ENCODE peak calls at places on chromosomes 16 and 17, in seven cellular contexts. E is suprapubic skin, N is uterus, Q is stomach, X is HepG2, S is A549, C is endothelial cell of umbilical vein. B is an unnamed sample.

GRCh38 chr17:78965369-78965982 is 14.2 kb downstream of the LGALS3BP start:
- DNase-seq in S (no peak), E (no peak), C (no peak), Q (no peak), N (no peak), X (peak), B (no peak)

GRCh38 chr16:15897386-15897785 is 9.0 kb upstream of the CEP20 start:
- DNase-seq in C (no peak), N (no peak), Q (no peak), X (no peak), S (no peak), E (no peak), B (no peak)

GRCh38 chr17:80453126-80453979 is 23.1 kb downstream of the NPTX1 start:
- DNase-seq in C (no peak), X (no peak), Q (no peak), N (no peak), E (no peak), S (no peak), B (no peak)

GRCh38 chr16:85564277-85565051 is 48.7 kb upstream of the GSE1 start:
- DNase-seq in Q (no peak), E (no peak), C (no peak), N (no peak), X (no peak), S (peak), B (no peak)

GRCh38 chr16:70778901-70779309 is 22.1 kb downstream of the VAC14 start:
- DNase-seq in E (no peak), S (peak), N (peak), Q (no peak), X (peak), C (peak), B (peak)

GRCh38 chr17:41322264-41322902 is 6.9 kb upstream of the KRTAP17-1 start:
- DNase-seq in X (peak), Q (no peak), S (peak), E (no peak), C (peak), N (no peak), B (peak)

GRCh38 chr17:19513897-19514488 is 19.7 kb upstream of the SLC47A1 start:
- DNase-seq in N (peak), C (peak), E (peak), X (peak), S (peak), Q (peak), B (peak)

GRCh38 chr16:76653390-76654026 is 376.3 kb downstream of the CNTNAP4 start:
- DNase-seq in Q (no peak), S (peak), E (no peak), C (peak), N (no peak), X (peak), B (no peak)

GRCh38 chr17:68957944-68958343 is 2.8 kb upstream of the ABCA8 start:
- DNase-seq in E (no peak), C (no peak), Q (no peak), X (no peak), N (no peak), S (no peak), B (no peak)

GRCh38 chr17:82875418-82875856 is 35.6 kb upstream of the ZNF750 start:
- DNase-seq in X (peak), Q (peak), C (peak), S (no peak), N (no peak), E (peak), B (no peak)

GRCh38 chr17:77429985-77430752 is 289.4 kb downstream of the SEC14L1 start:
- DNase-seq in Q (peak), E (peak), N (peak), S (peak), X (peak), C (peak), B (peak)

GRCh38 chr17:5794881-5795486 is 210.7 kb upstream of the NLRP1 start:
- DNase-seq in X (no peak), N (no peak), Q (no peak), E (no peak), C (no peak), S (no peak), B (no peak)

GRCh38 chr16:3501783-3502400 is 1.1 kb downstream of the CLUAP1 start:
- DNase-seq in S (no peak), Q (no peak), C (no peak), N (no peak), X (no peak), E (no peak), B (no peak)

GRCh38 chr16:58128721-58129096 is 472 bp downstream of the CFAP20 start:
- DNase-seq in Q (no peak), E (no peak), N (no peak), S (no peak), C (no peak), X (no peak), B (no peak)

GRCh38 chr16:75624921-75625334 is 1.8 kb upstream of the ADAT1 start:
- DNase-seq in C (no peak), Q (no peak), X (peak), N (no peak), E (no peak), S (peak), B (no peak)

GRCh38 chr16:88667496-88667895 is 4.6 kb upstream of the MVD start:
- DNase-seq in Q (no peak), N (no peak), E (no peak), C (no peak), S (no peak), X (no peak), B (no peak)

GRCh38 chr17:37239690-37240344 is 136.0 kb upstream of the C17orf78 start:
- DNase-seq in Q (no peak), E (no peak), X (peak), C (peak), N (no peak), S (peak), B (no peak)

GRCh38 chr17:77558846-77559626 is 399.5 kb upstream of the TNRC6C start:
- DNase-seq in N (no peak), E (no peak), X (peak), S (no peak), C (no peak), Q (no peak), B (no peak)

GRCh38 chr17:19992803-19993713 is 15.4 kb upstream of the AKAP10 start:
- DNase-seq in S (peak), E (peak), C (peak), N (peak), X (peak), Q (peak), B (peak)

GRCh38 chr16:66970775-66971725 is 10.0 kb downstream of the CES3 start:
- DNase-seq in S (peak), C (no peak), Q (no peak), N (no peak), X (no peak), E (no peak), B (peak)

GRCh38 chr16:17852977-17853702 is 382.4 kb upstream of the XYLT1 start:
- DNase-seq in X (no peak), Q (no peak), E (no peak), C (no peak), S (no peak), N (no peak), B (no peak)

GRCh38 chr17:64074704-64075484 is 54.5 kb upstream of the ICAM2 start:
- DNase-seq in Q (peak), X (peak), C (no peak), S (peak), N (no peak), E (no peak), B (no peak)

GRCh38 chr17:59465949-59466307 is 99.5 kb upstream of the DHX40 start:
- DNase-seq in E (no peak), N (no peak), Q (no peak), S (no peak), X (no peak), C (no peak), B (no peak)

GRCh38 chr17:64255764-64256163 is 7.3 kb downstream of the TEX2 start:
- DNase-seq in Q (no peak), C (no peak), N (no peak), S (no peak), X (no peak), E (no peak), B (no peak)

GRCh38 chr16:64304376-64304775 is 817.5 kb downstream of the CDH11 start:
- DNase-seq in C (no peak), Q (no peak), E (no peak), S (no peak), N (no peak), X (no peak), B (no peak)

GRCh38 chr17:81707725-81708646 is 4.1 kb upstream of the SLC25A10 start:
- DNase-seq in E (no peak), S (no peak), N (no peak), X (no peak), Q (no peak), C (no peak), B (no peak)
- TF ChIP-seq POLR2A in E (no peak), S (no peak), N (no peak), X (no peak), Q (no peak), C (no peak), B (no peak)

DNA sequence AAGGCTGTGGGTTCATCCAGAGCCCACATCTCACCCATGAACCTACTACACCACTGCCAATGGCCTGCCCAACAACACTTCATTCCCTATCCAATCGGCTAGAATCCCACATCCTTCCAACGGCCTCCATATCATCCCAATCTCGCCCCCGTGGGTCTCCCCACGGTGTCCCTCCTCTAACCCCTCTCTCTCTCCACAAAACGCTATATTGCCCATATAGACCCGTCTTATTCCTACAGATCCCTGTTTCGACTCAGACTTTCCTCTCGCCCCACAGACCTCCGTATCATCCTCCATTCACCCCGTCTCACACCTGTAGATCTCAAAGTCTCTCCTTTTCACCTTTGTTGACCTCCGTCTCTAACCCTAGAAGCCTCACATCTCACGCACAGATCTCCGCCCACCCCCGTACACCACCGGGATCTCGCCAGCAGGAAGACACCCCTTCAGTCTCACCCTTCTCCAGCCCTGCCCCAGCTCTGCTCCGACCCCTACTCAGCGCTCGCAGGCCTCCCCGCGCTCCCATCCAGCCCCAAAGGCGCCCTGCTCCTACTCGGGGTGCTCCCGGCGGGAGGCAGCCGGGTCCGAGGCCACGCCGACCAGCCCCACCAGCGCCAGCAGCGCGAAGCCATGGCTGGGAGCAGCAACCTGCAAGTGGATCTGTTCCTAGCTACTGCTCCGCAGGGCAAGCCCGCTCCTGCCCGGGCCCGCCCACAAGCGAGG is at the start of gene FDXR:
- DNase-seq in E (no peak), Q (no peak), C (no peak), N (no peak), X (peak), S (no peak), B (no peak)
- TF ChIP-seq POLR2A in E (peak), Q (peak), C (peak), N (peak), X (peak), S (peak), B (peak)

GRCh38 chr16:89727406-89728120 is 6.2 kb downstream of the ZNF276 start:
- DNase-seq in N (no peak), Q (no peak), S (no peak), X (no peak), C (no peak), E (no peak), B (no peak)
- TF ChIP-seq POLR2A in N (no peak), Q (no peak), S (no peak), X (no peak), C (no peak), E (no peak), B (no peak)

DNA sequence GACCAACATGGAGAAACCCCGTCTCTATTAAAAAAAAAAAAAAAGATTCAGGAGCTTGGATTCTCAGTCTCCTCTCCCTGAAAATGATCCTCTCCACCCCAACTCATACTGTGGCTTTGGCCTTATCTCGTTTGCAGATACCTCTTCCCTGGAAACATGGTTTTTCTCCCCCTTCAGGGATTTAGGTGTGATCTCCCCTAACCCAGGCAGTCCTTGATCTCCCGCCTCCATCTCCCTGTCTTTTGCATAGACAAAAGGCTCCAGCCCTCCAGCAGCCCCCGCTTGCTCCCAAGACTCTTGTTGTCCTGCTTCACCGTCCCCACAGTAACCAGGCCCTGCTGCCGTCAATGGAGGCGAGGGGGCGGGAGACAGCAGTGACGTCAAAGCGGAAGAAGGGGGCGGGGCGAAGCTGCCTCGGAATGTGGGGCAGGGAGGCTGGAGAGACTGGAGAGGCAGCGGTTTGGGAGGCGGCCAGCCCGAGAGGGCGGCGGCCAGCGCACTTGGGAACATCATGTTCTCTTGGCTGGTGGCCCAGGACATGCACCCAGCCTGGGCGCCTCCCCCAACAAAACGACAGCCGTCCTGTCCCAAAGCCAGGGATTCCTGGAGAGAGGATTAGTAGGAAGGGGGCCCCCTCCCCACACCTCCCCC is 1.9 kb upstream of the PER1 start:
- DNase-seq in E (peak), X (peak), Q (peak), N (peak), S (peak), C (peak), B (peak)
- TF ChIP-seq POLR2A in E (peak), X (peak), Q (peak), N (peak), S (peak), C (peak), B (peak)

GRCh38 chr17:76079577-76080206 is 710 bp downstream of the ZACN start:
- DNase-seq in S (no peak), Q (no peak), E (no peak), N (no peak), X (no peak), C (no peak), B (no peak)
- TF ChIP-seq POLR2A in S (peak), Q (no peak), E (no peak), N (no peak), X (peak), C (no peak), B (no peak)

GRCh38 chr16:28991687-28992086 is 6.8 kb downstream of the LAT start:
- DNase-seq in E (no peak), C (no peak), S (no peak), X (no peak), Q (no peak), N (no peak), B (no peak)
- TF ChIP-seq POLR2A in E (no peak), C (no peak), S (no peak), X (no peak), Q (no peak), N (no peak), B (no peak)